ENCODE peak calls at places on chromosomes 5 and 9, in eight cellular contexts. P is A549; I is effector memory CD4-positive, alpha-beta T cell; X is left ventricle myocardium inferior; U is HCT116; A is tibial nerve; H is GM23338; C is left lung. G is an unnamed sample.

GRCh38 chr5:163269624-163270023 is 167.8 kb upstream of the CCNG1 start:
- DNase-seq in P (peak; percentile 4), I (no peak), X (no peak), U (no peak), A (no peak), H (peak; percentile 45), C (no peak), G (peak; percentile 66)

GRCh38 chr5:103425686-103426454 is 136.7 kb downstream of the NUDT12 start:
- DNase-seq in P (no peak), I (no peak), X (no peak), U (no peak), A (no peak), H (no peak), C (no peak), G (no peak)

GRCh38 chr5:176829320-176829719 is 19.0 kb downstream of the UNC5A start:
- DNase-seq in P (no peak), I (no peak), X (no peak), U (no peak), A (no peak), H (no peak), C (no peak), G (no peak)

GRCh38 chr9:19473605-19474004 is 64.8 kb downstream of the ACER2 start:
- DNase-seq in P (no peak), I (no peak), X (no peak), U (no peak), A (no peak), H (no peak), C (no peak), G (no peak)

GRCh38 chr9:137294091-137294683 is 7.9 kb downstream of the NRARP start:
- DNase-seq in P (peak; percentile 83), I (no peak), X (no peak), U (peak; percentile 74), A (no peak), H (peak; percentile 81), C (no peak), G (peak; percentile 78)

GRCh38 chr5:137989419-137989818 is 43.5 kb downstream of the FAM13B start:
- DNase-seq in P (no peak), I (no peak), X (no peak), U (no peak), A (no peak), H (no peak), C (no peak), G (no peak)

GRCh38 chr5:80083115-80083890 is 48.2 kb downstream of the THBS4 start:
- DNase-seq in P (peak; percentile 74), I (no peak), X (no peak), U (peak; percentile 71), A (peak; percentile 30), H (peak; percentile 92), C (no peak), G (peak; percentile 87)

GRCh38 chr5:113212244-113212920 is 222.4 kb downstream of the TSSK1B start:
- DNase-seq in P (no peak), I (no peak), X (peak; percentile 55), U (no peak), A (no peak), H (no peak), C (no peak), G (peak; percentile 35)

GRCh38 chr5:95760291-95761191 is 29.4 kb downstream of the RHOBTB3 start:
- DNase-seq in P (peak; percentile 47), I (no peak), X (no peak), U (no peak), A (no peak), H (no peak), C (no peak), G (peak; percentile 45)

GRCh38 chr5:33937017-33937699 is 972 bp downstream of the RXFP3 start:
- DNase-seq in P (no peak), I (no peak), X (no peak), U (no peak), A (no peak), H (no peak), C (peak; percentile 62), G (no peak)
- H3K4me3 ChIP-seq in P (no peak overlapping the region), I (no peak overlapping the region), X (peak overlapping the region; percentile 61), U (no peak overlapping the region), A (no peak overlapping the region), H (peak overlapping the region; percentile 80), C (no peak overlapping the region), G (no peak overlapping the region)

DNA sequence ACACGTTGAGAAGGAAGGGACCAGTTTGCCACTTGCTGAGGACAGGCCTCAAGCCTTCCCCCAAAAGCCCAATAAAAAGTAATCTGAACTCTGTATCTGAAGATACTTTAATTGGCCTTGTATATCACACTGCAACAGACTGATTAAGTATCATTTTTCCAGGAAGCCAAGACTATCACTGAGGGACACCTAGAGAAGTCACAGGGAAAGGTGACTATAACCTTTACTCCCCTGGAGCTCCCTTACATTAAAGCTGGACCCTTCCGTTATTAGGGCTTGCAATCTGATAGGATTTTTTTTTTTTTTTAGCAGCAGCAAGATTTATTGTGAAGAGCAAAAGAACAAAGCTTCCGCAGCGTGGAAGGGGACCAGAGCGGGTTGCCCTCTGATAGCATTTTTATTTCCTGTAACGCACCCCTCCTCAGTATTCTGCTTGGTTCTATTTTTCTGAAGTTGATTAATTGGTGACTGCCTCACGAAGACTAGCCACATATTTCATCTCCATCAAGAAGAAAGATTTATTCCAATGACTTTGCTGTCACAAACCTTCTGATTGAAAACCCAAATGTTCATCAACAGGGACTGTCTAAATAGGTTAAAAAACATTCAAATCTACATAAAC is 2.7 kb downstream of the CDC14B start:
- DNase-seq in P (no peak), I (no peak), X (no peak), U (no peak), A (no peak), H (no peak), C (no peak), G (no peak)
- H3K4me1 ChIP-seq in P (peaks cover 37% of the 10 kb centered on the region), I (peaks cover 7% of the 10 kb centered on the region), X (peaks cover 47% of the 10 kb centered on the region), U (peaks cover 38% of the 10 kb centered on the region), A (peaks cover 3% of the 10 kb centered on the region), H (peaks cover 37% of the 10 kb centered on the region), C (no peaks in the 10 kb centered on the region), G (peaks cover 23% of the 10 kb centered on the region)

GRCh38 chr5:135106136-135106535 is 72.1 kb upstream of the PITX1 start:
- DNase-seq in P (no peak), I (no peak), X (no peak), U (no peak), A (no peak), H (no peak), C (no peak), G (no peak)

GRCh38 chr5:135105105-135105484 is 71.1 kb upstream of the PITX1 start:
- DNase-seq in P (no peak), I (no peak), X (no peak), U (no peak), A (no peak), H (no peak), C (no peak), G (no peak)

GRCh38 chr5:135107101-135107500 is 73.1 kb upstream of the PITX1 start:
- DNase-seq in P (no peak), I (no peak), X (no peak), U (no peak), A (no peak), H (no peak), C (no peak), G (no peak)

GRCh38 chr5:135107986-135108385 is 74.0 kb upstream of the PITX1 start:
- DNase-seq in P (no peak), I (no peak), X (no peak), U (no peak), A (no peak), H (no peak), C (no peak), G (no peak)

DNA sequence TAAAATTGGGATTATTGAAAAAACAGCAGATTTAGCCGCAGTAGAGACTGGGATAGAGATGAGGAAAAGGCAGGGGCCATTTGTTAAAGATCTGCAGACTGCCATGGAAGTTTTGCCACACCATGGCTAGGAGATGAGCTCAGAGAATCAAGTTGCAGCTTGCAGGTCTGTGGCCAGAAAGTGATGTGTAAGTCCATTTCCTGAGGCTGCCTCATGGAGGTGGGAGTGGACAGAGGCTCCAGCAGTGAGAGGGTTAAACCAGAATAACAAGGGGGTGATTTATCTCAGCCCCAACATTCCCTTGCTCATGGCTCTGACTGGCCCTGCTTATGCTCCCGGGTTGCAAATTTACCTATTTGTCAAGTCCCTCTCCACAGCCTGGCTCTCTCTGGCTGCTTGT is 72.6 kb upstream of the PITX1 start:
- DNase-seq in P (no peak), I (no peak), X (no peak), U (no peak), A (no peak), H (no peak), C (no peak), G (no peak)
- H3K4me3 ChIP-seq in P (no peak overlapping the region), I (no peak overlapping the region), X (no peak overlapping the region), U (no peak overlapping the region), A (no peak overlapping the region), H (no peak overlapping the region), C (no peak overlapping the region), G (no peak overlapping the region)

GRCh38 chr5:111076076-111076475 is 4.6 kb downstream of the TSLP start:
- DNase-seq in P (no peak), I (no peak), X (no peak), U (no peak), A (no peak), H (no peak), C (no peak), G (no peak)

GRCh38 chr5:111075520-111075919 is 4.0 kb downstream of the TSLP start:
- DNase-seq in P (no peak), I (no peak), X (no peak), U (peak; percentile 44), A (no peak), H (no peak), C (no peak), G (peak; percentile 56)

GRCh38 chr5:111079846-111080245 is 8.3 kb downstream of the TSLP start:
- DNase-seq in P (no peak), I (no peak), X (no peak), U (no peak), A (no peak), H (no peak), C (no peak), G (no peak)

GRCh38 chr5:111074244-111074643 is 2.7 kb downstream of the TSLP start:
- DNase-seq in P (no peak), I (no peak), X (no peak), U (no peak), A (no peak), H (no peak), C (no peak), G (no peak)

DNA sequence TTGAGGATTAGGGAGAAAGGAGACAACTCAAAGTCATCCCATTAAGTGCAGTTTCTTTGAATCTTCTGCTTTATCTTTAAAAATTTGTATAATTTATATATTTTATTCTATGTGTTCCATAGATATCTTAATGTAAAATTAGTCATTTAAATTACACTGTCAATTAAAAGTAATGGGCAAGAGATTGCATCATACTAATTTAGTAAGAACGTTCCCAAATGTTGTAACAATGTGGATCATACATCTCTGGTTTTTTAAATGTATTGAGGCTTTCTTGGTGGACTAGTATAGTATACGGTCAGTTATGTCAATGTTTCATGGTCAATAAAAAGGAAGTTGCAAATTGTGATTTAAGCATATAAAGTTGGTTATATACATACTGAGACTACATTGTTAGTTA is 6.2 kb downstream of the TSLP start:
- DNase-seq in P (no peak), I (no peak), X (no peak), U (no peak), A (no peak), H (no peak), C (no peak), G (no peak)
- H3K4me1 ChIP-seq in P (no peaks in the 10 kb centered on the region), I (peaks cover 4% of the 10 kb centered on the region), X (peaks cover 27% of the 10 kb centered on the region), U (peaks cover 10% of the 10 kb centered on the region), A (no peaks in the 10 kb centered on the region), H (peaks cover 11% of the 10 kb centered on the region), C (no peaks in the 10 kb centered on the region), G (peaks cover 6% of the 10 kb centered on the region)